ENCODE peak calls at places on chromosomes 16 and 17, in eight cellular contexts. Q is GM04504; Z is NCI-H524 treated with DMSO at 0.1 percent for 48 hours; J is hepatocyte; O is NCI-H1092 treated with DMSO at 0.1 percent for 48 hours; X is activated CD4-positive, CD25-positive, alpha-beta regulatory T cell treated with anti-CD3 and anti-CD28 coated beads, Interleukin-2, amount 50 U/mL, for 16 hours; R is coronary artery; D is RPMI8226. C is an unnamed sample.
A peak's percentile ranks its signal among the peaks of the same experiment; 100 is the strongest.

GRCh38 chr16:3963203-3963602 is 82.7 kb upstream of the CREBBP start:
- DNase-seq in Q (no peak), Z (no peak), J (no peak), O (no peak), X (no peak), R (no peak), D (peak; percentile 24), C (no peak)

GRCh38 chr16:82629441-82630027 is 2.8 kb downstream of the CDH13 start:
- DNase-seq in Q (peak; percentile 56), Z (no peak), J (no peak), O (no peak), X (no peak), R (no peak), D (no peak), C (no peak)

GRCh38 chr17:38511126-38512108 is 83.2 kb downstream of the ARHGAP23 start:
- DNase-seq in Q (peak; percentile 52), Z (no peak), J (no peak), O (no peak), X (no peak), R (no peak), D (no peak), C (no peak)

GRCh38 chr17:73013816-73014663 is 78.4 kb downstream of the SLC39A11 start:
- DNase-seq in Q (no peak), Z (no peak), J (no peak), O (peak; percentile 17), X (no peak), R (no peak), D (no peak), C (peak; percentile 48)

GRCh38 chr17:55062921-55063320 is 94.4 kb downstream of the STXBP4 start:
- DNase-seq in Q (no peak), Z (no peak), J (no peak), O (no peak), X (no peak), R (no peak), D (no peak), C (no peak)

GRCh38 chr16:19008245-19008644 is 24.5 kb downstream of the TMC7 start:
- DNase-seq in Q (peak; percentile 52), Z (no peak), J (no peak), O (no peak), X (no peak), R (no peak), D (peak; percentile 11), C (no peak)

GRCh38 chr17:40430272-40431230 is 12.7 kb upstream of the IGFBP4 start:
- DNase-seq in Q (no peak), Z (no peak), J (no peak), O (no peak), X (no peak), R (no peak), D (no peak), C (no peak)

GRCh38 chr17:51997723-51998122 is 160.8 kb downstream of the CA10 start:
- DNase-seq in Q (no peak), Z (no peak), J (peak; percentile 7), O (peak; percentile 78), X (no peak), R (no peak), D (no peak), C (peak; percentile 12)

GRCh38 chr17:46732754-46733398 is 85.6 kb downstream of the WNT3 start:
- DNase-seq in Q (no peak), Z (no peak), J (no peak), O (no peak), X (no peak), R (no peak), D (no peak), C (no peak)

GRCh38 chr17:1368588-1368987 is 31.4 kb downstream of the YWHAE start:
- DNase-seq in Q (no peak), Z (no peak), J (no peak), O (no peak), X (no peak), R (no peak), D (no peak), C (no peak)

GRCh38 chr17:80498242-80498919 is 22.0 kb upstream of the NPTX1 start:
- DNase-seq in Q (peak; percentile 44), Z (no peak), J (no peak), O (no peak), X (no peak), R (no peak), D (no peak), C (peak; percentile 12)

GRCh38 chr17:27376637-27377547 is 79.4 kb upstream of the KSR1 start:
- DNase-seq in Q (peak; percentile 46), Z (no peak), J (no peak), O (no peak), X (no peak), R (no peak), D (no peak), C (no peak)

GRCh38 chr17:10754109-10754508 is 24.3 kb upstream of the TMEM220 start:
- DNase-seq in Q (no peak), Z (no peak), J (peak; percentile 44), O (no peak), X (no peak), R (no peak), D (peak; percentile 56), C (no peak)

GRCh38 chr17:59764292-59764741 is 56.9 kb downstream of the VMP1 start:
- DNase-seq in Q (no peak), Z (no peak), J (no peak), O (no peak), X (no peak), R (no peak), D (no peak), C (no peak)

C was measured in NCI-H146.